ENCODE peak calls at places on chromosome 14, in eight cellular contexts. G is NCI-H524; Z is activated gamma-delta T cell treated with Interleukin-2 at 50 U/mL for 16 hours; P is right cardiac atrium; X is activated T-helper 1 cell treated with Interleukin-2 at 50 U/mL for 16 hours; L is lung; S is posterior cingulate gyrus; M is stimulated activated effector memory CD8-positive, alpha-beta T cell treated with anti-CD3 and anti-CD28 coated beads, Interleukin-12 subunit alpha, Interleukin-12 subunit beta, amount 100 ng/mL, for 72 hours. Y is an unnamed sample.

GRCh38 chr14:90274019-90274418 is 17.7 kb downstream of the PSMC1 start:
- DNase-seq in G (no peak), Z (no peak), P (no peak), X (no peak), L (no peak), S (no peak), M (no peak), Y (no peak)

GRCh38 chr14:90871605-90872233 is 55.5 kb upstream of the TTC7B start:
- DNase-seq in G (no peak), Z (no peak), P (no peak), X (no peak), L (no peak), S (no peak), M (no peak), Y (no peak)

GRCh38 chr14:54927551-54927950 is 24.9 kb upstream of the GCH1 start:
- DNase-seq in G (no peak), Z (no peak), P (no peak), X (no peak), L (no peak), S (no peak), M (no peak), Y (no peak)

GRCh38 chr14:67428501-67429031 is 16.6 kb upstream of the PLEK2 start:
- DNase-seq in G (no peak), Z (no peak), P (no peak), X (no peak), L (no peak), S (no peak), M (no peak), Y (no peak)

GRCh38 chr14:91835920-91836843 is 31.2 kb downstream of the TC2N start:
- DNase-seq in G (peak), Z (peak), P (peak), X (peak), L (peak), S (no peak), M (peak), Y (peak)

GRCh38 chr14:53109028-53109687 is 44.0 kb downstream of the DDHD1 start:
- DNase-seq in G (no peak), Z (peak), P (peak), X (peak), L (no peak), S (no peak), M (peak), Y (no peak)

GRCh38 chr14:62988967-62989366 is 56.3 kb downstream of the KCNH5 start:
- DNase-seq in G (no peak), Z (no peak), P (no peak), X (no peak), L (no peak), S (no peak), M (no peak), Y (no peak)

GRCh38 chr14:56474419-56475022 is 105.1 kb upstream of the TMEM260 start:
- DNase-seq in G (peak), Z (no peak), P (no peak), X (no peak), L (no peak), S (no peak), M (no peak), Y (no peak)

GRCh38 chr14:49212721-49213120 is 373.5 kb downstream of the RPS29 start:
- DNase-seq in G (no peak), Z (no peak), P (no peak), X (no peak), L (no peak), S (no peak), M (no peak), Y (no peak)

GRCh38 chr14:98114122-98114895 is 1157.7 kb downstream of the BCL11B start:
- DNase-seq in G (no peak), Z (no peak), P (no peak), X (no peak), L (no peak), S (no peak), M (no peak), Y (no peak)

GRCh38 chr14:64636208-64636979 is 67.8 kb upstream of the PLEKHG3 start:
- DNase-seq in G (peak), Z (peak), P (peak), X (peak), L (peak), S (peak), M (peak), Y (peak)

GRCh38 chr14:28763914-28764848 is 2.4 kb upstream of the FOXG1 start:
- DNase-seq in G (peak), Z (no peak), P (no peak), X (no peak), L (no peak), S (no peak), M (no peak), Y (no peak)

GRCh38 chr14:32469388-32470160 is 140.5 kb downstream of the AKAP6 start:
- DNase-seq in G (no peak), Z (no peak), P (no peak), X (no peak), L (no peak), S (no peak), M (no peak), Y (no peak)

GRCh38 chr14:49961270-49962222 is 68.7 kb downstream of the ARF6 start:
- DNase-seq in G (no peak), Z (no peak), P (no peak), X (no peak), L (no peak), S (no peak), M (no peak), Y (no peak)

GRCh38 chr14:52789118-52789517 is 2.3 kb downstream of the GNPNAT1 start:
- DNase-seq in G (no peak), Z (no peak), P (no peak), X (no peak), L (no peak), S (no peak), M (no peak), Y (no peak)

GRCh38 chr14:88352299-88353097 is 29.4 kb upstream of the KCNK10 start:
- DNase-seq in G (peak), Z (no peak), P (no peak), X (no peak), L (no peak), S (no peak), M (no peak), Y (no peak)

GRCh38 chr14:79825046-79825521 is 386.2 kb downstream of the DIO2 start:
- DNase-seq in G (no peak), Z (no peak), P (no peak), X (no peak), L (no peak), S (no peak), M (no peak), Y (no peak)

GRCh38 chr14:105201928-105202513 is 20.9 kb upstream of the NUDT14 start:
- DNase-seq in G (no peak), Z (peak), P (no peak), X (no peak), L (no peak), S (no peak), M (no peak), Y (no peak)

GRCh38 chr14:59246566-59246965 is 58.1 kb downstream of the DAAM1 start:
- DNase-seq in G (no peak), Z (no peak), P (no peak), X (no peak), L (no peak), S (no peak), M (no peak), Y (no peak)

GRCh38 chr14:32381869-32382268 is 52.8 kb downstream of the AKAP6 start:
- DNase-seq in G (no peak), Z (no peak), P (no peak), X (no peak), L (no peak), S (no peak), M (no peak), Y (no peak)

GRCh38 chr14:37422319-37422718 is 172.7 kb downstream of the FOXA1 start:
- DNase-seq in G (no peak), Z (no peak), P (no peak), X (no peak), L (no peak), S (no peak), M (no peak), Y (no peak)

GRCh38 chr14:31660191-31660590 is 99.0 kb downstream of the NUBPL start:
- DNase-seq in G (no peak), Z (no peak), P (no peak), X (no peak), L (no peak), S (no peak), M (no peak), Y (no peak)

GRCh38 chr14:54564071-54564798 is 2.7 kb upstream of the SAMD4A start:
- DNase-seq in G (no peak), Z (no peak), P (no peak), X (no peak), L (no peak), S (no peak), M (no peak), Y (no peak)

GRCh38 chr14:101558739-101559240 is 2.5 kb upstream of the DIO3 start:
- DNase-seq in G (no peak), Z (no peak), P (no peak), X (no peak), L (no peak), S (no peak), M (no peak), Y (no peak)

GRCh38 chr14:104426771-104427125 is 152.8 kb upstream of the C14orf180 start:
- DNase-seq in G (peak), Z (no peak), P (no peak), X (no peak), L (no peak), S (no peak), M (no peak), Y (no peak)

GRCh38 chr14:66507181-66507721 is 696 bp upstream of the GPHN start:
- DNase-seq in G (peak), Z (no peak), P (no peak), X (no peak), L (no peak), S (no peak), M (no peak), Y (no peak)

GRCh38 chr14:80615831-80616230 is 325.7 kb downstream of the CEP128 start:
- DNase-seq in G (no peak), Z (no peak), P (no peak), X (no peak), L (no peak), S (no peak), M (no peak), Y (no peak)

GRCh38 chr14:101636081-101636560 is 74.8 kb downstream of the DIO3 start:
- DNase-seq in G (no peak), Z (no peak), P (no peak), X (no peak), L (no peak), S (no peak), M (peak), Y (no peak)

GRCh38 chr14:54796961-54797360 is 105.7 kb downstream of the GCH1 start:
- DNase-seq in G (no peak), Z (no peak), P (no peak), X (no peak), L (no peak), S (no peak), M (no peak), Y (no peak)

GRCh38 chr14:92668266-92668973 is 80.0 kb downstream of the LGMN start:
- DNase-seq in G (no peak), Z (no peak), P (no peak), X (no peak), L (no peak), S (no peak), M (no peak), Y (no peak)

GRCh38 chr14:99596772-99597171 is 7.2 kb downstream of the CCDC85C start:
- DNase-seq in G (no peak), Z (no peak), P (no peak), X (no peak), L (no peak), S (no peak), M (no peak), Y (no peak)

GRCh38 chr14:77041837-77042557 is 13.5 kb upstream of the IRF2BPL start:
- DNase-seq in G (peak), Z (no peak), P (no peak), X (no peak), L (peak), S (no peak), M (no peak), Y (peak)

GRCh38 chr14:22556021-22556989 is 32.7 kb downstream of the DAD1 start:
- DNase-seq in G (no peak), Z (peak), P (peak), X (peak), L (peak), S (no peak), M (peak), Y (no peak)

GRCh38 chr14:84036863-84037262 is 1493.1 kb upstream of the FLRT2 start:
- DNase-seq in G (no peak), Z (no peak), P (no peak), X (no peak), L (no peak), S (no peak), M (no peak), Y (no peak)

GRCh38 chr14:95519699-95520098 is 3.2 kb upstream of the SYNE3 start:
- DNase-seq in G (no peak), Z (peak), P (peak), X (peak), L (peak), S (no peak), M (peak), Y (peak)

GRCh38 chr14:24958271-24958670 is 91.7 kb downstream of the STXBP6 start:
- DNase-seq in G (no peak), Z (no peak), P (no peak), X (no peak), L (no peak), S (no peak), M (no peak), Y (no peak)